ENCODE peak calls at places on chromosomes 7 and 10, in seven cellular contexts. Z is AG09309, L is fibroblast of pulmonary artery, K is PC-9, R is left ventricle myocardium inferior, V is fibroblast of the aortic adventitia, C is epithelial cell of esophagus. D is an unnamed sample.
A peak's percentile ranks its signal among the peaks of the same experiment; 100 is the strongest.

GRCh38 chr10:49500420-49500819 is 38.5 kb downstream of the ERCC6 start:
- DNase-seq in L (no peak), Z (no peak), V (no peak), R (no peak), K (no peak), C (no peak), D (no peak)

GRCh38 chr7:155373359-155374273 is 75.9 kb downstream of the INSIG1 start:
- DNase-seq in Z (no peak), C (no peak), K (no peak), R (no peak), L (peak; percentile 12), V (peak; percentile 26), D (no peak)

GRCh38 chr10:132418520-132419416 is 21.8 kb downstream of the PWWP2B start:
- DNase-seq in V (peak; percentile 7), R (no peak), K (peak; percentile 92), Z (no peak), L (no peak), C (peak; percentile 61), D (no peak)

GRCh38 chr10:21315321-21316220 is 209.9 kb downstream of the SKIDA1 start:
- DNase-seq in L (peak; percentile 96), C (peak; percentile 91), Z (peak; percentile 79), R (peak; percentile 74), K (peak; percentile 44), V (peak; percentile 94), D (peak; percentile 84)

GRCh38 chr10:31836569-31837406 is 91.8 kb downstream of the ARHGAP12 start:
- DNase-seq in R (no peak), Z (no peak), L (peak; percentile 68), K (no peak), C (peak; percentile 45), V (peak; percentile 60), D (no peak)

GRCh38 chr7:133984023-133984422 is 143.1 kb upstream of the LRGUK start:
- DNase-seq in V (no peak), R (no peak), K (no peak), C (peak; percentile 33), L (peak; percentile 10), Z (no peak), D (no peak)

GRCh38 chr10:6602700-6603084 is 22.6 kb upstream of the PRKCQ start:
- DNase-seq in Z (no peak), R (no peak), V (no peak), C (no peak), L (no peak), K (no peak), D (no peak)

GRCh38 chr7:4725014-4725951 is 43.2 kb downstream of the FOXK1 start:
- DNase-seq in C (peak; percentile 69), V (peak; percentile 93), Z (peak; percentile 71), K (peak; percentile 72), R (peak; percentile 74), L (peak; percentile 93), D (peak; percentile 70)

GRCh38 chr10:22017283-22018020 is 13.9 kb upstream of the DNAJC1 start:
- DNase-seq in L (peak; percentile 73), K (no peak), R (no peak), V (peak; percentile 29), C (peak; percentile 25), Z (no peak), D (no peak)

GRCh38 chr7:78499966-78500365 is 701.4 kb downstream of the PHTF2 start:
- DNase-seq in K (no peak), C (peak; percentile 4), L (no peak), Z (peak; percentile 16), V (no peak), R (no peak), D (no peak)

GRCh38 chr10:105262666-105263065 is 621.6 kb downstream of the SORCS3 start:
- DNase-seq in C (no peak), K (no peak), V (peak; percentile 51), R (no peak), L (no peak), Z (peak; percentile 7), D (no peak)

GRCh38 chr7:123305840-123306375 is 106.1 kb upstream of the SLC13A1 start:
- DNase-seq in Z (no peak), L (no peak), R (no peak), C (no peak), V (no peak), K (no peak), D (no peak)

GRCh38 chr10:124723826-124724225 is 20.4 kb downstream of the FAM53B start:
- DNase-seq in C (no peak), V (no peak), K (no peak), Z (no peak), L (no peak), R (no peak), D (no peak)

GRCh38 chr10:124725791-124726190 is 18.4 kb downstream of the FAM53B start:
- DNase-seq in L (no peak), C (no peak), R (no peak), V (no peak), K (no peak), Z (no peak), D (no peak)

GRCh38 chr10:124722812-124723783 is 21.1 kb downstream of the FAM53B start:
- DNase-seq in V (no peak), C (peak; percentile 76), Z (no peak), R (peak; percentile 62), L (no peak), K (no peak), D (no peak)

GRCh38 chr10:124725171-124725631 is 19.0 kb downstream of the FAM53B start:
- DNase-seq in K (no peak), R (no peak), C (no peak), Z (no peak), L (no peak), V (no peak), D (no peak)

DNA sequence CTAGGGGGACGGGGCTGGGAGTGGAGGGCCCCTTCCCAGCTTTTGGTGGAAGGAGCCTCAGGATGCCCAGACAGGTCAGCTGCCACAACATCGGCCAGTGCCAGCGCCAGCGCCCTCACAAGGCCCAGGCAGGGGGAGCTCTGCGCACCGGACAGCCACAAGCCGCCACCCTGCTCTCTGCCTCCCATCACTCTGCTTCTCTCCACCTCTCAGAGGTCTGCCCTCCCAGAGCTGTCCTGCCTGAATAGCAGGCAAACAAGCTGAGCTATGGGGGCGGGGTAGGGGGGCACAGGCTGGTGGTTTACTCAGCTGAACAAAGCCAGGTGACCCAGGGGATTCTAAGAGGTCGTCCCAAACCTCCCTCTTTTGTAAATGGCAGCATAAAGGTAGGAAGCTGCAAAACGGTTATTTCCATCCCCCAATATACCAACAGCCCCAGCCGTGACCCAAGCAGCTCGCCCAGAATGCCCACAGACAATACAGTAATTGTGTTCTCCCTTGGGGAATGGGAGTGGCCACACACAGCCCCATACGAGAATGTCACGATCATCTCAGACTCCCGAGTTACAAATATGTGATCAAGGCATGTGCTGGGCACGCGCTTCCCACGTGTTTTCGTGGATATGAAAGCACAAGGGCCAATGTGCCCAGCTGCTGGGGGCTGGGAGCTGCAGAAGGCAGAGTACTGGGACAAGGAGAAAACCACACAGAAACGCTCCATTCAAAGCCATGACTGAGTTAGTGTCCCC is 19.7 kb downstream of the FAM53B start:
- DNase-seq in Z (no peak), L (no peak), V (no peak), K (no peak), C (no peak), R (no peak), D (no peak)
- TF ChIP-seq CTCF in Z (no peak), L (no peak), V (no peak), K (no peak), C (no peak), R (no peak), D (no peak)

GRCh38 chr7:2613113-2613925 is 18.5 kb upstream of the TTYH3 start:
- DNase-seq in V (no peak), C (no peak), Z (no peak), R (no peak), K (no peak), L (no peak), D (no peak)

GRCh38 chr7:2614646-2615330 is 17.0 kb upstream of the TTYH3 start:
- DNase-seq in Z (no peak), R (no peak), L (no peak), C (no peak), V (peak; percentile 26), K (no peak), D (peak; percentile 52)

GRCh38 chr7:2612445-2613112 is 19.2 kb upstream of the TTYH3 start:
- DNase-seq in C (no peak), R (no peak), V (no peak), Z (no peak), K (no peak), L (no peak), D (no peak)

GRCh38 chr7:2611921-2612320 is 19.9 kb upstream of the TTYH3 start:
- DNase-seq in L (no peak), R (no peak), K (no peak), C (no peak), V (no peak), Z (no peak), D (no peak)

GRCh38 chr7:2613926-2614613 is 17.7 kb upstream of the TTYH3 start:
- DNase-seq in L (peak; percentile 49), R (peak; percentile 65), Z (peak; percentile 31), V (peak; percentile 72), K (no peak), C (no peak), D (no peak)
- TF ChIP-seq CTCF in L (no peak), R (no peak), Z (no peak), V (no peak), K (no peak), C (no peak), D (no peak)

DNA sequence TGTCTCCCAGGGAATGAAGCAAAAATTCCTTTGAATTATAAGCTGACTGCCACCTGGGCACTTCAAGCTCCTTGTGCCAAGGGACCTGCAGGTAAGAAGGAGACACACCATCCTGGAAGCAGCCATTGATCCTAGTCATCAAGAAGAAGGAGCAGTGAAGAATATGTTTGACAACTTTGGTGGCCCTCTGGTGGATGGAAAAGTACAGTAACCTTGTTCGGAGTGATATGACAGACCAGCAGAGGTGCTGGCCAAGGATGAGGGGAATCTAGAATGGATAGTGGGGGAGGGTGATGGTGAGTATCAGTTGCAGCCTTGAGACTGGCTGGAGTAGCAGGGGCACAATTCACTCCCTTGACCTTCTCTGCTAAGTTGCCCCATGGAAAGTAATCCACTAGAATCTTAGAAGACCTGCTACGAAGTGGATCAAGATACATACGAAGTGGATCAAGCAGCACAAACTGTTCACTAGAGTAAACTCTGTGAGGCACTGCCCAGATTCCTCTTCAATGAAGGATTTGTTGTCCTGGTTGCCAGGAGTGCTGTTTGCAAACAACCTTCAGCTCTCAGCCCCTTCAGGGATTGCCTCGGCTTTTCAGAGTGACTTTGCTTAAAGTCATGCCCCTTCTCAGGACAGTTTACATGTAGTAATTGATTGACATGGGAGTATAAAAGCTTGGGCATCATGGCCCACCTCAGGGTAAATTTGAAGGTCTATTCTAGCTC is 44.8 kb upstream of the ORC5 start:
- DNase-seq in V (no peak), Z (no peak), R (no peak), K (no peak), L (peak; percentile 22), C (peak; percentile 4), D (no peak)
- TF ChIP-seq CTCF in V (no peak), Z (peak; percentile 24), R (peak; percentile 26), K (peak; percentile 33), L (peak; percentile 24), C (no peak), D (no peak)

DNA sequence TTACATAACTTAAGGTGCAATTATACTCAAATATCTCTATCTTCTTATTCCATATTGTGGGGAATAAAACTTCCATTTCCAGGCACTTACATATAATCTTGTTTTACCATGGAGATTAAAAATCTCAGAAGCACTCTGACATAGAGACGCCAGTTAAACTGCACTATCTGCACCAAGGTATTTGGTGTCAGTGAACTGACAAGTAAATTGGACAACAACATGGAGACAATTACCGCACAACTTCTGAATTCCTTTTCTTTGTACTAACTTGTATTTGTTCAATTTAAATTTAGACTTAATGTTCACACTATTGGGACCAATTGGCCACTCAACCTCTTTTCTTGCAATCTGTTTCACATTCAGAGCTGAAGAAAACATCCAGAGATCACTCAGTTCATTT is 184.8 kb downstream of the CHCHD3 start:
- DNase-seq in R (no peak), C (no peak), Z (no peak), K (no peak), V (no peak), L (no peak), D (no peak)
- TF ChIP-seq CTCF in R (no peak), C (no peak), Z (no peak), K (no peak), V (no peak), L (no peak), D (no peak)